ENCODE peak calls at places on chromosomes 1 and 21, in four cellular contexts. Y is K562, Q is IMR-90, R is GM12878. G is an unnamed sample.

GRCh38 chr1:202694354-202694753 is 15.9 kb downstream of the SYT2 start:
- DNase-seq in Y (no peak), R (no peak), Q (no peak), G (no peak)

GRCh38 chr1:209590405-209590804 is 6.9 kb downstream of the CAMK1G start:
- DNase-seq in Y (peak), Q (no peak), R (no peak), G (peak)

GRCh38 chr1:91924146-91924545 is 25.1 kb upstream of the BRDT start:
- DNase-seq in R (no peak), Q (peak), Y (no peak), G (peak)

GRCh38 chr1:67618285-67619018 is 66.5 kb upstream of the GADD45A start:
- DNase-seq in Y (no peak), R (no peak), Q (peak), G (peak)

GRCh38 chr21:46322351-46323226 is 1.1 kb downstream of the C21orf58 start:
- DNase-seq in R (no peak), Q (peak), Y (no peak), G (peak)

GRCh38 chr1:246333855-246334254 is 173.2 kb downstream of the SMYD3 start:
- DNase-seq in Y (no peak), R (no peak), Q (no peak), G (no peak)

GRCh38 chr1:155598842-155599331 is 11.1 kb upstream of the MSTO1 start:
- DNase-seq in R (no peak), Q (peak), Y (no peak), G (peak)

GRCh38 chr21:31614705-31615104 is 44.8 kb upstream of the SOD1 start:
- DNase-seq in R (no peak), Y (no peak), Q (no peak), G (no peak)

GRCh38 chr1:153422450-153423068 is 6.2 kb downstream of the S100A7A start:
- DNase-seq in Y (peak), Q (peak), R (no peak), G (peak)

GRCh38 chr1:214234635-214235025 is 46.3 kb upstream of the SMYD2 start:
- DNase-seq in Y (no peak), R (no peak), Q (peak), G (no peak)

GRCh38 chr1:13965770-13966398 is 265.9 kb downstream of the PRDM2 start:
- DNase-seq in Q (peak), R (no peak), Y (peak), G (no peak)

GRCh38 chr1:213988639-213989070 is 882 bp downstream of the PROX1 start:
- DNase-seq in Y (no peak), R (no peak), Q (no peak), G (no peak)

DNA sequence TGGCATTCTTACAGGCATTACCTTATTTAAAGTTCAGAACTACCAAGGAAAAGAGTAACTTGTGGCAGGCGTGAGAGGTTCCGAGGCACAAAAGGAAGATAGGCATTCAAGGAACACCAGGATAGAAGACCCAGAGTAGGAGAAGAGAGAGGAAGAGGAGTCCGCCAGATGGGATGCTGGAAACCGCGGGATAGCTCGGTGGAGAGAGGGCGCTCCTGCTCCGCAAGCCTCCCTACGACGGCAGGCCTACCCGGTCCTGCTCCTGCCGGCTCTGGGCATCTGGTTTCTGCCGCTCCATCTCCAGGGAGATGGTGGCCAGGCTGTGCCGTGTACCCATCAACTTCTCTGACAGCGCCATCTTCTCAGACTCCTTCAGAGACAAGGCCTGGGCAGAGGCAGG is 5.4 kb upstream of the NBPF1 start:
- DNase-seq in Q (no peak), R (no peak), Y (peak), G (no peak)
- TF ChIP-seq FOS in Q (no peak), R (no peak), Y (no peak), G (no peak)

DNA sequence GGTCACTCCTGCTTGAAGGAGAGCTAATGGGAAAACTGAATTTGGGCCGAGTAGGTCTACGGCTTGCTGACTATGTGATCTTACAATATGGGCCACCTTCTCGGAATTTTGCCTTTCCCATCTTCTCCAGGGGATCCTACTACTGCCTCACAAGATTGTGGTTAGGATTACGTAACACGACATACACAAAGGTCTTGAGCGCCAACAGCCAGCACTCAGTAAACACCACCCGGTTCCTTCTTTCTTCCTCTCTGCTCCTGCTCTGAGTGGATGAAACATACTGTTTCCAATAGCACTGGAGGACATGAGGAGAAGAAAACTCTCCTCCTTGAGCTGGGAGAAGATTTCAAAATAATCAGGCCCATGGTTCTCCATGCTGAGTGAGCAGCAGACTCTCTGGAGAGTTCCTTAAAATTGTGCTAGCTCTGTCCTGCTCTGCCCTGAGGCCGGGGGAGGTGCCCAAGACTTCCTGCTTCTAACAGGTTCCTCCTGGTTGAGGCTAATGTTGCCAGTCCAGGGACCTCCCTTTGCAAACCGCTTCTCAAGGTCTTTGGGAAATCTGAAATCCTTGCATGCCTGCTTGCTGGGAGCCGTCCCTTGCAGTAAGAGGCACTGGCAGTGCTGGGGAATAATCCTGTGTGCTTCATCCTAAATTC is 29.5 kb upstream of the MX1 start:
- DNase-seq in R (no peak), Q (no peak), Y (no peak), G (no peak)
- TF ChIP-seq CTCF in R (no peak), Q (no peak), Y (no peak), G (no peak)

GRCh38 chr1:69824932-69825331 is 257.2 kb downstream of the LRRC7 start:
- DNase-seq in Y (no peak), R (no peak), Q (no peak), G (no peak)
- TF ChIP-seq FOS in Y (no peak), R (no peak), Q (no peak), G (no peak)

DNA sequence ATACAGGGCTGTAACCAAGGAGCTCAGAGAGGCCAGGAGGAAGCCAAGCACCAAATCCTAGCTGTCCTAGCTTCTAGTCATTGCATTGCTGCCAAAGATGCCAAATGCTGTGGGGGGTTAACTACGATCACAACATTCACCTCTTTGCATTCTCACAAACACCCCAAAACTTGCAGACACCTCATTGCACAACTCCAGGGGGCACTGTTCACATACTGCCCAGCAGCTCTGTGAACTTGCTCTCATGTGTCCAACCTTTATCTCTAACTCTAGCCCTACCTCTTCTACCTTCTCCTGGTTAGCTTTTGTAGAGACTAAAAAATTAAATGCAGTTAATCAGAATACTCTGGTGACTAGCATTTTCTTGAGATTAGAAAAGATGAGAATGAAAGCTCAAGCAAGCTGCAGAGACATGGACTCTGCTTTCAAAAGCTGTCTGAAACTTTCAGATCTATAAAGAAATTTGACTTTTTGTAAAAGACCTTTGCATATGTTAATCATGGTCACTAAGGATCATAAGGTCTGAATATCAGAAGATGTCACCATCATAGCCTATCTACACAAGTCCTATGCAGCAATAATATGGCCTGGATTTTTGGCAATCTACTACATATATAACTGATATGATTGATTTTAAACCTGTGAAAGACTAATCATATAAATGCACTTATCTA is 14.0 kb upstream of the KIF14 start:
- DNase-seq in Q (no peak), R (no peak), Y (no peak), G (no peak)
- TF ChIP-seq CTCF in Q (peak), R (peak), Y (peak), G (no peak)

G was measured in endothelial cell of umbilical vein.